ENCODE peak calls at places on chromosome 18, in ten cellular contexts. Z is HTR-8/SVneo; U is fibroblast of pulmonary artery; F is stimulated activated CD4-positive, alpha-beta T cell treated with anti-CD3 and anti-CD28 coated beads, Interleukin-1b, Interleukin-23, amount 100 ng/mL, for 4 hours; S is effector memory CD8-positive, alpha-beta T cell; C is activated naive CD8-positive, alpha-beta T cell treated with anti-CD3 and anti-CD28 coated beads, Interleukin-2, amount 10 ng/mL, durations not matched to agents 7 days and 5 days; D is activated CD8-positive, alpha-beta memory T cell treated with anti-CD3 and anti-CD28 coated beads, Interleukin-2, amount 10 ng/mL, durations not matched to agents 7 days and 5 days; A is head of caudate nucleus; V is substantia nigra; B is hepatic stellate cell. X is an unnamed sample.

GRCh38 chr18:24014986-24015896 is 687 bp downstream of the TTC39C start:
- DNase-seq in Z (no peak), U (peak; percentile 81), F (peak; percentile 43), S (peak; percentile 49), C (peak; percentile 73), D (peak; percentile 76), A (peak; percentile 35), V (no peak), B (peak; percentile 76), X (peak; percentile 93)

GRCh38 chr18:58394046-58394445 is 234.8 kb downstream of the ALPK2 start:
- DNase-seq in Z (no peak), U (no peak), F (no peak), S (no peak), C (no peak), D (no peak), A (no peak), V (no peak), B (no peak), X (no peak)

GRCh38 chr18:48818329-48819254 is 132.2 kb downstream of the SMAD7 start:
- DNase-seq in Z (no peak), U (no peak), F (no peak), S (no peak), C (peak; percentile 6), D (peak; percentile 32), A (peak; percentile 6), V (no peak), B (no peak), X (no peak)

GRCh38 chr18:596288-596881 is 403 bp upstream of the CLUL1 start:
- DNase-seq in Z (peak; percentile 41), U (no peak), F (no peak), S (no peak), C (peak; percentile 28), D (no peak), A (peak; percentile 66), V (no peak), B (no peak), X (no peak)

GRCh38 chr18:46672062-46672970 is 15.3 kb upstream of the LOXHD1 start:
- DNase-seq in Z (no peak), U (no peak), F (no peak), S (no peak), C (no peak), D (no peak), A (no peak), V (no peak), B (no peak), X (no peak)

GRCh38 chr18:37409870-37410269 is 155.7 kb downstream of the CELF4 start:
- DNase-seq in Z (no peak), U (no peak), F (no peak), S (no peak), C (no peak), D (no peak), A (no peak), V (no peak), B (no peak), X (peak; percentile 8)

GRCh38 chr18:60549338-60549960 is 176.9 kb upstream of the MC4R start:
- DNase-seq in Z (peak; percentile 20), U (peak; percentile 85), F (no peak), S (no peak), C (no peak), D (no peak), A (peak; percentile 40), V (no peak), B (peak; percentile 28), X (peak; percentile 54)

GRCh38 chr18:63956755-63957154 is 7.7 kb downstream of the HMSD start:
- DNase-seq in Z (no peak), U (no peak), F (no peak), S (no peak), C (no peak), D (no peak), A (no peak), V (no peak), B (no peak), X (no peak)

GRCh38 chr18:79733996-79734770 is 54.6 kb downstream of the CTDP1 start:
- DNase-seq in Z (no peak), U (no peak), F (no peak), S (no peak), C (no peak), D (no peak), A (no peak), V (no peak), B (no peak), X (no peak)

GRCh38 chr18:8625693-8626092 is 16.5 kb downstream of the RAB12 start:
- DNase-seq in Z (no peak), U (no peak), F (no peak), S (no peak), C (no peak), D (no peak), A (no peak), V (no peak), B (no peak), X (no peak)

GRCh38 chr18:21949326-21950015 is 208.9 kb downstream of the MIB1 start:
- DNase-seq in Z (no peak), U (peak; percentile 4), F (no peak), S (no peak), C (no peak), D (no peak), A (no peak), V (no peak), B (no peak), X (no peak)

GRCh38 chr18:31977270-31977872 is 34.4 kb upstream of the TRAPPC8 start:
- DNase-seq in Z (no peak), U (peak; percentile 72), F (no peak), S (peak; percentile 18), C (no peak), D (no peak), A (peak; percentile 70), V (no peak), B (peak; percentile 27), X (peak; percentile 11)

GRCh38 chr18:5955861-5956260 is 60.5 kb upstream of the TMEM200C start:
- DNase-seq in Z (no peak), U (no peak), F (no peak), S (no peak), C (no peak), D (no peak), A (no peak), V (no peak), B (no peak), X (no peak)

GRCh38 chr18:10270160-10270571 is 184.3 kb upstream of the APCDD1 start:
- DNase-seq in Z (no peak), U (peak; percentile 82), F (no peak), S (no peak), C (no peak), D (no peak), A (no peak), V (no peak), B (no peak), X (no peak)

GRCh38 chr18:41690332-41691110 is 264.5 kb upstream of the PIK3C3 start:
- DNase-seq in Z (no peak), U (peak; percentile 77), F (no peak), S (no peak), C (no peak), D (no peak), A (no peak), V (no peak), B (no peak), X (no peak)

GRCh38 chr18:38996056-38996455 is 1430.5 kb upstream of the CELF4 start:
- DNase-seq in Z (no peak), U (no peak), F (no peak), S (no peak), C (no peak), D (no peak), A (no peak), V (no peak), B (no peak), X (no peak)

GRCh38 chr18:64273724-64274123 is 124.8 kb upstream of the LINC00305 start:
- DNase-seq in Z (no peak), U (no peak), F (no peak), S (no peak), C (no peak), D (no peak), A (no peak), V (no peak), B (no peak), X (no peak)

GRCh38 chr18:46247938-46248337 is 143.8 kb downstream of the HAUS1 start:
- DNase-seq in Z (no peak), U (no peak), F (no peak), S (no peak), C (no peak), D (no peak), A (peak; percentile 15), V (no peak), B (no peak), X (no peak)

GRCh38 chr18:36349552-36349951 is 52.0 kb downstream of the FHOD3 start:
- DNase-seq in Z (no peak), U (no peak), F (no peak), S (no peak), C (no peak), D (no peak), A (no peak), V (no peak), B (no peak), X (no peak)

GRCh38 chr18:29874519-29875098 is 1167.9 kb downstream of the DSC3 start:
- DNase-seq in Z (peak; percentile 10), U (peak; percentile 66), F (no peak), S (no peak), C (no peak), D (no peak), A (peak; percentile 16), V (no peak), B (peak; percentile 1), X (no peak)

GRCh38 chr18:10285283-10285640 is 169.2 kb upstream of the APCDD1 start:
- DNase-seq in Z (no peak), U (no peak), F (no peak), S (no peak), C (no peak), D (no peak), A (no peak), V (no peak), B (no peak), X (no peak)

GRCh38 chr18:57705011-57705410 is 83.4 kb upstream of the NARS1 start:
- DNase-seq in Z (no peak), U (no peak), F (no peak), S (no peak), C (no peak), D (no peak), A (no peak), V (no peak), B (no peak), X (no peak)

GRCh38 chr18:44568986-44569385 is 111.7 kb upstream of the SETBP1 start:
- DNase-seq in Z (no peak), U (no peak), F (no peak), S (no peak), C (no peak), D (no peak), A (no peak), V (no peak), B (no peak), X (no peak)

GRCh38 chr18:413263-413662 is 87.2 kb downstream of the COLEC12 start:
- DNase-seq in Z (no peak), U (peak; percentile 72), F (no peak), S (no peak), C (no peak), D (no peak), A (no peak), V (no peak), B (no peak), X (no peak)

GRCh38 chr18:48308755-48309154 is 100.4 kb downstream of the ZBTB7C start:
- DNase-seq in Z (no peak), U (no peak), F (no peak), S (no peak), C (no peak), D (no peak), A (no peak), V (no peak), B (no peak), X (no peak)

GRCh38 chr18:75125359-75126331 is 83.3 kb downstream of the PTGR3 start:
- DNase-seq in Z (no peak), U (no peak), F (no peak), S (no peak), C (no peak), D (no peak), A (no peak), V (no peak), B (no peak), X (no peak)

GRCh38 chr18:34224423-34225217 is at the start of gene NOL4:
- DNase-seq in Z (no peak), U (no peak), F (no peak), S (no peak), C (no peak), D (no peak), A (peak; percentile 93), V (no peak), B (peak; percentile 12), X (no peak)

GRCh38 chr18:29307231-29307630 is 1130.3 kb upstream of the CDH2 start:
- DNase-seq in Z (no peak), U (no peak), F (no peak), S (no peak), C (no peak), D (no peak), A (no peak), V (no peak), B (no peak), X (no peak)